ENCODE peak calls at places on chromosome 10, in six cellular contexts. One of them, this sample, is unnamed.

GRCh38 chr10:62048919-62049636 is 147.6 kb downstream of the ARID5B start:
- DNase-seq in HFFc6: peak
- DNase-seq in tibial nerve: peak
- DNase-seq in CD4-positive, alpha-beta T cell: peak
- DNase-seq in fibroblast of lung: peak
- DNase-seq in left ventricle myocardium inferior: peak
- DNase-seq in this sample: peak

GRCh38 chr10:76297787-76298281 is 866.4 kb downstream of the LRMDA start:
- DNase-seq in HFFc6: no peak
- DNase-seq in left ventricle myocardium inferior: no peak
- DNase-seq in fibroblast of lung: no peak
- DNase-seq in CD4-positive, alpha-beta T cell: no peak
- DNase-seq in tibial nerve: no peak
- DNase-seq in this sample: no peak

GRCh38 chr10:101224910-101225823 is 4.1 kb downstream of the LBX1 start:
- DNase-seq in HFFc6: no peak
- DNase-seq in left ventricle myocardium inferior: no peak
- DNase-seq in fibroblast of lung: no peak
- DNase-seq in tibial nerve: no peak
- DNase-seq in CD4-positive, alpha-beta T cell: no peak
- DNase-seq in this sample: no peak

GRCh38 chr10:35412900-35413491 is 76.7 kb downstream of the CCNY start:
- DNase-seq in tibial nerve: no peak
- DNase-seq in HFFc6: peak
- DNase-seq in fibroblast of lung: peak
- DNase-seq in left ventricle myocardium inferior: no peak
- DNase-seq in CD4-positive, alpha-beta T cell: no peak
- DNase-seq in this sample: no peak

GRCh38 chr10:97708976-97709745 is 4.4 kb upstream of the MARVELD1 start:
- DNase-seq in HFFc6: peak
- DNase-seq in fibroblast of lung: peak
- DNase-seq in CD4-positive, alpha-beta T cell: peak
- DNase-seq in left ventricle myocardium inferior: peak
- DNase-seq in tibial nerve: peak
- DNase-seq in this sample: no peak

GRCh38 chr10:20257422-20257821 is 441.2 kb downstream of the PLXDC2 start:
- DNase-seq in left ventricle myocardium inferior: no peak
- DNase-seq in CD4-positive, alpha-beta T cell: no peak
- DNase-seq in HFFc6: no peak
- DNase-seq in fibroblast of lung: no peak
- DNase-seq in tibial nerve: no peak
- DNase-seq in this sample: no peak

GRCh38 chr10:69757206-69757552 is 44.5 kb upstream of the COL13A1 start:
- DNase-seq in HFFc6: no peak
- DNase-seq in fibroblast of lung: no peak
- DNase-seq in left ventricle myocardium inferior: no peak
- DNase-seq in tibial nerve: no peak
- DNase-seq in CD4-positive, alpha-beta T cell: no peak
- DNase-seq in this sample: no peak

GRCh38 chr10:24552346-24553016 is 171.2 kb downstream of the ARHGAP21 start:
- DNase-seq in HFFc6: no peak
- DNase-seq in left ventricle myocardium inferior: no peak
- DNase-seq in fibroblast of lung: no peak
- DNase-seq in tibial nerve: no peak
- DNase-seq in CD4-positive, alpha-beta T cell: peak
- DNase-seq in this sample: no peak

GRCh38 chr10:35848412-35848811 is 206.3 kb upstream of the FZD8 start:
- DNase-seq in fibroblast of lung: no peak
- DNase-seq in CD4-positive, alpha-beta T cell: no peak
- DNase-seq in HFFc6: no peak
- DNase-seq in left ventricle myocardium inferior: no peak
- DNase-seq in tibial nerve: no peak
- DNase-seq in this sample: no peak

GRCh38 chr10:133520193-133520738 is 6.9 kb upstream of the CYP2E1 start:
- DNase-seq in HFFc6: peak
- DNase-seq in CD4-positive, alpha-beta T cell: peak
- DNase-seq in left ventricle myocardium inferior: peak
- DNase-seq in tibial nerve: peak
- DNase-seq in fibroblast of lung: peak
- DNase-seq in this sample: peak

GRCh38 chr10:127694580-127695193 is 42.3 kb upstream of the FOXI2 start:
- DNase-seq in HFFc6: no peak
- DNase-seq in tibial nerve: no peak
- DNase-seq in fibroblast of lung: no peak
- DNase-seq in left ventricle myocardium inferior: no peak
- DNase-seq in CD4-positive, alpha-beta T cell: no peak
- DNase-seq in this sample: no peak

GRCh38 chr10:17146888-17147287 is 17.3 kb upstream of the CUBN start:
- DNase-seq in left ventricle myocardium inferior: no peak
- DNase-seq in fibroblast of lung: no peak
- DNase-seq in HFFc6: no peak
- DNase-seq in tibial nerve: no peak
- DNase-seq in CD4-positive, alpha-beta T cell: no peak
- DNase-seq in this sample: no peak

GRCh38 chr10:25508112-25508815 is 333.5 kb downstream of the GPR158 start:
- DNase-seq in fibroblast of lung: no peak
- DNase-seq in left ventricle myocardium inferior: no peak
- DNase-seq in CD4-positive, alpha-beta T cell: no peak
- DNase-seq in tibial nerve: no peak
- DNase-seq in HFFc6: no peak
- DNase-seq in this sample: no peak

GRCh38 chr10:28986117-28986792 is 302.6 kb upstream of the LYZL1 start:
- DNase-seq in CD4-positive, alpha-beta T cell: no peak
- DNase-seq in HFFc6: no peak
- DNase-seq in left ventricle myocardium inferior: no peak
- DNase-seq in fibroblast of lung: peak
- DNase-seq in tibial nerve: no peak
- DNase-seq in this sample: no peak

GRCh38 chr10:43201545-43202131 is 63.4 kb downstream of the CSGALNACT2 start:
- DNase-seq in left ventricle myocardium inferior: no peak
- DNase-seq in HFFc6: no peak
- DNase-seq in tibial nerve: no peak
- DNase-seq in fibroblast of lung: no peak
- DNase-seq in CD4-positive, alpha-beta T cell: no peak
- DNase-seq in this sample: peak
- TF ChIP-seq CTCF in left ventricle myocardium inferior: no peak
- TF ChIP-seq CTCF in HFFc6: no peak
- TF ChIP-seq CTCF in tibial nerve: no peak
- TF ChIP-seq CTCF in fibroblast of lung: no peak
- TF ChIP-seq CTCF in CD4-positive, alpha-beta T cell: no peak
- TF ChIP-seq CTCF in this sample: no peak

GRCh38 chr10:27784272-27784671 is 38.7 kb upstream of the MKX start:
- DNase-seq in HFFc6: no peak
- DNase-seq in tibial nerve: no peak
- DNase-seq in left ventricle myocardium inferior: no peak
- DNase-seq in fibroblast of lung: no peak
- DNase-seq in CD4-positive, alpha-beta T cell: no peak
- DNase-seq in this sample: no peak

GRCh38 chr10:27779462-27779861 is 33.8 kb upstream of the MKX start:
- DNase-seq in fibroblast of lung: no peak
- DNase-seq in left ventricle myocardium inferior: no peak
- DNase-seq in HFFc6: no peak
- DNase-seq in tibial nerve: no peak
- DNase-seq in CD4-positive, alpha-beta T cell: no peak
- DNase-seq in this sample: no peak

DNA sequence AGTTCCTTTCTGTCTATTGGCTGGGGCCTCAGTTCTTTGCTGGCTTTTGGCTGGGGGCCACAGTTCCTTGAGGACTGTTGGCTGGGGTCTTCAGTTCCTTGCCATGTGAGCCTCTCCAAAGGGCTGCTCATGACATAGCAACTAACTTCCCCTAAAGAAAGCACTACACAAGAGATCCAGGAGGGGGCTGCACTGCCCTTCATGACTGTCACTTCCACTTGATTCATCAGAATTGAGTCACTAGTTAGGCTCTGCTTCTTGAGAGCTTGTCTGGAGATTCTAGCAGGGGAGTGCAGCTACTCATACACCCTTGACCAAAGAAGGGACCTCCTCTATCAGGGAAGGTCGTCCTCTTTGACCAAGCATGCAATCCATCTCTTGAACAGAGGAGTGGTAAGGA is 38.0 kb upstream of the MKX start:
- DNase-seq in HFFc6: peak
- DNase-seq in left ventricle myocardium inferior: no peak
- DNase-seq in tibial nerve: no peak
- DNase-seq in fibroblast of lung: peak
- DNase-seq in CD4-positive, alpha-beta T cell: no peak
- DNase-seq in this sample: no peak
- TF ChIP-seq CTCF in HFFc6: peak
- TF ChIP-seq CTCF in left ventricle myocardium inferior: peak
- TF ChIP-seq CTCF in tibial nerve: no peak
- TF ChIP-seq CTCF in fibroblast of lung: peak
- TF ChIP-seq CTCF in CD4-positive, alpha-beta T cell: no peak
- TF ChIP-seq CTCF in this sample: no peak

GRCh38 chr10:22986771-22987542 is 59.1 kb downstream of the ARMC3 start:
- DNase-seq in HFFc6: peak
- DNase-seq in CD4-positive, alpha-beta T cell: no peak
- DNase-seq in fibroblast of lung: peak
- DNase-seq in left ventricle myocardium inferior: no peak
- DNase-seq in tibial nerve: no peak
- DNase-seq in this sample: no peak
- TF ChIP-seq CTCF in HFFc6: peak
- TF ChIP-seq CTCF in CD4-positive, alpha-beta T cell: peak
- TF ChIP-seq CTCF in fibroblast of lung: peak
- TF ChIP-seq CTCF in left ventricle myocardium inferior: peak
- TF ChIP-seq CTCF in tibial nerve: peak
- TF ChIP-seq CTCF in this sample: peak

GRCh38 chr10:6171891-6172354 is 30.8 kb upstream of the PFKFB3 start:
- DNase-seq in tibial nerve: no peak
- DNase-seq in left ventricle myocardium inferior: peak
- DNase-seq in fibroblast of lung: peak
- DNase-seq in CD4-positive, alpha-beta T cell: peak
- DNase-seq in HFFc6: peak
- DNase-seq in this sample: no peak
- TF ChIP-seq CTCF in tibial nerve: no peak
- TF ChIP-seq CTCF in left ventricle myocardium inferior: peak
- TF ChIP-seq CTCF in fibroblast of lung: no peak
- TF ChIP-seq CTCF in CD4-positive, alpha-beta T cell: no peak
- TF ChIP-seq CTCF in HFFc6: no peak
- TF ChIP-seq CTCF in this sample: no peak

GRCh38 chr10:96586419-96587254 is at the start of gene TM9SF3:
- DNase-seq in HFFc6: peak
- DNase-seq in CD4-positive, alpha-beta T cell: peak
- DNase-seq in fibroblast of lung: peak
- DNase-seq in left ventricle myocardium inferior: peak
- DNase-seq in tibial nerve: peak
- DNase-seq in this sample: peak
- TF ChIP-seq CTCF in HFFc6: no peak
- TF ChIP-seq CTCF in CD4-positive, alpha-beta T cell: no peak
- TF ChIP-seq CTCF in fibroblast of lung: no peak
- TF ChIP-seq CTCF in left ventricle myocardium inferior: no peak
- TF ChIP-seq CTCF in tibial nerve: peak
- TF ChIP-seq CTCF in this sample: no peak

This sample was measured in natural killer cell.